ENCODE peak calls at places on chromosomes 4 and X, in nine cellular contexts. K is T1000; Q is CD8-positive, alpha-beta memory T cell; T is left cardiac atrium; B is endothelial cell; F is stimulated activated CD4-positive, alpha-beta T cell treated with anti-CD3 and anti-CD28 coated beads, Interleukin-15, amount 100 ng/mL, for 1 hour; E is AG10803; H is NCI-H2029 treated with DMSO at 0.1 percent for 48 hours; U is transverse colon. Z is an unnamed sample.

GRCh38 chr4:169311643-169312365 is 41.0 kb upstream of the SH3RF1 start:
- DNase-seq in K (no peak), Q (no peak), T (no peak), B (peak), F (no peak), E (peak), H (peak), U (no peak), Z (peak)

GRCh38 chr4:118352843-118353373 is at the start of gene PRSS12:
- DNase-seq in K (peak), Q (peak), T (peak), B (peak), F (no peak), E (peak), H (no peak), U (peak), Z (peak)

GRCh38 chr4:76571274-76571673 is 136.2 kb downstream of the SHROOM3 start:
- DNase-seq in K (no peak), Q (no peak), T (no peak), B (no peak), F (no peak), E (no peak), H (peak), U (no peak), Z (no peak)

GRCh38 chr4:94813221-94813620 is 55.5 kb downstream of the BMPR1B start:
- DNase-seq in K (no peak), Q (no peak), T (no peak), B (no peak), F (no peak), E (no peak), H (no peak), U (no peak), Z (no peak)

GRCh38 chr4:8221985-8222384 is 22.9 kb downstream of the SH3TC1 start:
- DNase-seq in K (no peak), Q (no peak), T (no peak), B (no peak), F (no peak), E (no peak), H (no peak), U (no peak), Z (no peak)

GRCh38 chr4:7068883-7069282 is 1.0 kb upstream of the GRPEL1 start:
- DNase-seq in K (no peak), Q (no peak), T (no peak), B (no peak), F (no peak), E (no peak), H (no peak), U (no peak), Z (peak)

GRCh38 chr4:119087656-119088055 is 48.0 kb upstream of the MYOZ2 start:
- DNase-seq in K (no peak), Q (no peak), T (no peak), B (no peak), F (no peak), E (no peak), H (no peak), U (no peak), Z (no peak)

GRCh38 chrX:54470054-54470760 is 25.8 kb downstream of the FGD1 start:
- DNase-seq in K (no peak), Q (no peak), T (no peak), B (no peak), F (no peak), E (no peak), H (no peak), U (no peak), Z (no peak)

GRCh38 chr4:102869569-102870227 is 906 bp downstream of the CISD2 start:
- DNase-seq in K (no peak), Q (no peak), T (no peak), B (no peak), F (no peak), E (no peak), H (peak), U (no peak), Z (no peak)

GRCh38 chrX:71178908-71179307 is 34.3 kb downstream of the NLGN3 start:
- DNase-seq in K (peak), Q (peak), T (peak), B (peak), F (no peak), E (peak), H (peak), U (peak), Z (peak)

GRCh38 chrX:15834051-15834450 is 20.6 kb downstream of the AP1S2 start:
- DNase-seq in K (no peak), Q (no peak), T (no peak), B (no peak), F (no peak), E (no peak), H (no peak), U (no peak), Z (no peak)

GRCh38 chr4:82428526-82428968 is 1.7 kb downstream of the HNRNPDL start:
- DNase-seq in K (no peak), Q (no peak), T (no peak), B (no peak), F (no peak), E (no peak), H (no peak), U (no peak), Z (no peak)

GRCh38 chr4:95599777-95600436 is 51.1 kb upstream of the UNC5C start:
- DNase-seq in K (no peak), Q (no peak), T (no peak), B (no peak), F (no peak), E (no peak), H (no peak), U (no peak), Z (no peak)

GRCh38 chrX:115367455-115367854 is 77.9 kb downstream of the LUZP4 start:
- DNase-seq in K (no peak), Q (no peak), T (no peak), B (no peak), F (no peak), E (peak), H (no peak), U (no peak), Z (no peak)

GRCh38 chrX:130018143-130018542 is 35.7 kb downstream of the BCORL1 start:
- DNase-seq in K (no peak), Q (no peak), T (no peak), B (no peak), F (no peak), E (no peak), H (no peak), U (no peak), Z (no peak)

GRCh38 chr4:48141048-48141447 is 7.0 kb upstream of the TXK start:
- DNase-seq in K (no peak), Q (peak), T (no peak), B (no peak), F (no peak), E (peak), H (peak), U (no peak), Z (peak)

GRCh38 chrX:1592128-1592862 is 891 bp downstream of the AKAP17A start:
- DNase-seq in K (no peak), Q (peak), T (no peak), B (peak), F (no peak), E (no peak), H (no peak), U (peak), Z (no peak)

GRCh38 chr4:73842696-73843095 is 6.2 kb downstream of the CXCL6 start:
- DNase-seq in K (no peak), Q (no peak), T (no peak), B (no peak), F (no peak), E (no peak), H (no peak), U (no peak), Z (no peak)

GRCh38 chr4:37922323-37922722 is 31.4 kb downstream of the TBC1D1 start:
- DNase-seq in K (no peak), Q (no peak), T (no peak), B (no peak), F (no peak), E (no peak), H (no peak), U (no peak), Z (no peak)

GRCh38 chrX:9253211-9253610 is 211.6 kb upstream of the TBL1X start:
- DNase-seq in K (no peak), Q (no peak), T (no peak), B (no peak), F (no peak), E (no peak), H (no peak), U (no peak), Z (no peak)